ENCODE peak calls at places on chromosomes 6 and 20, in nine cellular contexts. T is activated naive CD4-positive, alpha-beta T cell; I is stimulated activated CD8-positive, alpha-beta memory T cell treated with anti-CD3 and anti-CD28 coated beads, Interleukin-4, amount 100 ng/mL, for 48 hours; X is AML-193; R is T follicular helper cell; W is kidney; L is NT2/D1; E is small intestine; H is NCI-H345. P is an unnamed sample.

GRCh38 chr20:16301981-16302380 is 271.3 kb downstream of the KIF16B start:
- DNase-seq in T (no peak), I (no peak), X (no peak), R (no peak), W (no peak), L (no peak), E (no peak), H (no peak), P (no peak)

GRCh38 chr20:47574616-47575401 is 73.1 kb downstream of the NCOA3 start:
- DNase-seq in T (no peak), I (no peak), X (no peak), R (no peak), W (no peak), L (no peak), E (peak; percentile 43), H (no peak), P (no peak)

GRCh38 chr20:18632196-18632789 is 44.4 kb downstream of the DTD1 start:
- DNase-seq in T (peak; percentile 23), I (peak; percentile 75), X (peak; percentile 49), R (peak; percentile 10), W (peak; percentile 86), L (peak; percentile 49), E (peak; percentile 56), H (peak; percentile 67), P (no peak)

GRCh38 chr20:57476073-57476526 is 48.8 kb downstream of the CTCFL start:
- DNase-seq in T (no peak), I (no peak), X (peak; percentile 75), R (no peak), W (peak; percentile 26), L (no peak), E (no peak), H (no peak), P (no peak)

GRCh38 chr20:57566803-57567459 is 6.0 kb downstream of the PCK1 start:
- DNase-seq in T (no peak), I (no peak), X (no peak), R (no peak), W (no peak), L (no peak), E (no peak), H (no peak), P (no peak)

GRCh38 chr6:36677753-36678487 is 594 bp upstream of the CDKN1A start:
- DNase-seq in T (no peak), I (no peak), X (no peak), R (no peak), W (no peak), L (no peak), E (peak; percentile 35), H (peak; percentile 40), P (no peak)

GRCh38 chr20:35546127-35546526 is 4.2 kb downstream of the ERGIC3 start:
- DNase-seq in T (no peak), I (no peak), X (no peak), R (no peak), W (no peak), L (no peak), E (no peak), H (no peak), P (no peak)

GRCh38 chr6:124434416-124434815 is 527.8 kb upstream of the RNF217 start:
- DNase-seq in T (no peak), I (no peak), X (no peak), R (no peak), W (no peak), L (no peak), E (no peak), H (no peak), P (no peak)

GRCh38 chr6:126427713-126428112 is 87.8 kb downstream of the CENPW start:
- DNase-seq in T (no peak), I (no peak), X (no peak), R (no peak), W (no peak), L (no peak), E (no peak), H (no peak), P (no peak)

P was measured in GOT3.